ENCODE peak calls at places on chromosome 18, in eight cellular contexts. X is A549, I is neural progenitor cell, U is T1000, V is NCI-H1436 treated with DMSO at 0.1 percent for 48 hours, S is GM12878, Z is AML-193, Y is right cardiac atrium. J is an unnamed sample.
A peak's percentile ranks its signal among the peaks of the same experiment; 100 is the strongest.

GRCh38 chr18:2914185-2914584 is 67.4 kb downstream of the EMILIN2 start:
- DNase-seq in X (no peak), I (no peak), U (no peak), V (no peak), S (no peak), Z (no peak), Y (peak; percentile 64), J (no peak)

GRCh38 chr18:8791171-8791651 is 85.9 kb downstream of the MTCL1 start:
- DNase-seq in X (no peak), I (no peak), U (no peak), V (no peak), S (no peak), Z (no peak), Y (no peak), J (no peak)

GRCh38 chr18:61606068-61606660 is 272.9 kb downstream of the CDH20 start:
- DNase-seq in X (no peak), I (peak; percentile 94), U (no peak), V (no peak), S (no peak), Z (no peak), Y (peak; percentile 87), J (no peak)

GRCh38 chr18:12911025-12911927 is 27.2 kb upstream of the PTPN2 start:
- DNase-seq in X (no peak), I (no peak), U (no peak), V (no peak), S (no peak), Z (no peak), Y (peak; percentile 72), J (no peak)

GRCh38 chr18:493974-494601 is 6.4 kb downstream of the COLEC12 start:
- DNase-seq in X (no peak), I (peak; percentile 57), U (no peak), V (no peak), S (no peak), Z (no peak), Y (no peak), J (no peak)

GRCh38 chr18:76897257-76897656 is 74.9 kb downstream of the ZNF236 start:
- DNase-seq in X (no peak), I (no peak), U (no peak), V (no peak), S (no peak), Z (no peak), Y (no peak), J (no peak)

GRCh38 chr18:34929336-34929780 is 111.9 kb upstream of the MAPRE2 start:
- DNase-seq in X (peak; percentile 33), I (no peak), U (peak; percentile 2), V (no peak), S (no peak), Z (no peak), Y (no peak), J (no peak)

GRCh38 chr18:26722582-26722931 is 142.9 kb downstream of the AQP4 start:
- DNase-seq in X (no peak), I (no peak), U (no peak), V (no peak), S (no peak), Z (no peak), Y (no peak), J (no peak)

GRCh38 chr18:26656944-26657536 is 108.7 kb upstream of the KCTD1 start:
- DNase-seq in X (peak; percentile 35), I (peak; percentile 82), U (peak; percentile 54), V (no peak), S (no peak), Z (peak; percentile 6), Y (peak; percentile 95), J (no peak)

GRCh38 chr18:23453657-23454011 is 547 bp downstream of the RIOK3 start:
- DNase-seq in X (no peak), I (no peak), U (no peak), V (no peak), S (no peak), Z (no peak), Y (no peak), J (no peak)

GRCh38 chr18:5275872-5276271 is 19.7 kb downstream of the ZBTB14 start:
- DNase-seq in X (no peak), I (peak; percentile 40), U (no peak), V (no peak), S (no peak), Z (no peak), Y (no peak), J (no peak)

GRCh38 chr18:63158676-63159291 is 160.8 kb downstream of the BCL2 start:
- DNase-seq in X (no peak), I (no peak), U (no peak), V (no peak), S (peak; percentile 92), Z (no peak), Y (no peak), J (no peak)

GRCh38 chr18:63237911-63238710 is 81.5 kb downstream of the BCL2 start:
- DNase-seq in X (peak; percentile 37), I (peak; percentile 81), U (peak; percentile 25), V (no peak), S (no peak), Z (no peak), Y (peak; percentile 62), J (no peak)

GRCh38 chr18:9814431-9814830 is 71.3 kb upstream of the TXNDC2 start:
- DNase-seq in X (no peak), I (no peak), U (no peak), V (no peak), S (no peak), Z (no peak), Y (no peak), J (no peak)

GRCh38 chr18:74190086-74190485 is 41.8 kb downstream of the TIMM21 start:
- DNase-seq in X (no peak), I (no peak), U (no peak), V (no peak), S (no peak), Z (no peak), Y (no peak), J (no peak)

GRCh38 chr18:5628512-5629255 is 84.9 kb upstream of the EPB41L3 start:
- DNase-seq in X (no peak), I (peak; percentile 71), U (peak; percentile 20), V (no peak), S (no peak), Z (no peak), Y (peak; percentile 81), J (no peak)

GRCh38 chr18:21242141-21243040 is at the start of gene GREB1L:
- DNase-seq in X (peak; percentile 40), I (peak; percentile 93), U (peak; percentile 47), V (no peak), S (no peak), Z (no peak), Y (peak; percentile 81), J (no peak)

GRCh38 chr18:11047156-11047555 is 102.2 kb downstream of the PIEZO2 start:
- DNase-seq in X (no peak), I (no peak), U (no peak), V (no peak), S (no peak), Z (no peak), Y (no peak), J (no peak)

GRCh38 chr18:33421225-33421624 is 19.3 kb downstream of the CCDC178 start:
- DNase-seq in X (no peak), I (no peak), U (no peak), V (no peak), S (no peak), Z (no peak), Y (no peak), J (no peak)

GRCh38 chr18:77114564-77115391 is 17.8 kb downstream of the MBP start:
- DNase-seq in X (peak; percentile 84), I (no peak), U (no peak), V (no peak), S (no peak), Z (peak; percentile 93), Y (peak; percentile 94), J (no peak)

GRCh38 chr18:60935046-60935445 is 398.2 kb upstream of the CDH20 start:
- DNase-seq in X (no peak), I (no peak), U (no peak), V (no peak), S (no peak), Z (no peak), Y (no peak), J (no peak)

GRCh38 chr18:51425889-51426288 is 228.4 kb upstream of the MEX3C start:
- DNase-seq in X (no peak), I (no peak), U (no peak), V (no peak), S (no peak), Z (no peak), Y (no peak), J (no peak)